ENCODE peak calls at places on chromosomes 12 and 14, in five cellular contexts. F, Z, D, T and P are unnamed samples.

GRCh38 chr14:23141706-23142467 is 22.8 kb upstream of the CEBPE start:
- DNase-seq in D (no peak), T (no peak), Z (no peak), F (no peak), P (no peak)

GRCh38 chr12:53532524-53533445 is 25.5 kb upstream of the NPFF start:
- DNase-seq in D (no peak), F (no peak), Z (peak; percentile 74), T (peak; percentile 12), P (no peak)

GRCh38 chr14:103463149-103463548 is 59.5 kb downstream of the CKB start:
- DNase-seq in Z (no peak), T (no peak), D (no peak), F (no peak), P (no peak)

GRCh38 chr12:67222302-67222701 is 46.9 kb upstream of the CAND1 start:
- DNase-seq in D (no peak), Z (peak; percentile 2), F (no peak), T (no peak), P (no peak)

GRCh38 chr14:79304279-79304678 is 907.0 kb downstream of the DIO2 start:
- DNase-seq in T (no peak), D (no peak), F (no peak), Z (no peak), P (no peak)

GRCh38 chr12:71477046-71477445 is 37.4 kb downstream of the LGR5 start:
- DNase-seq in T (no peak), F (no peak), D (no peak), Z (no peak), P (no peak)

GRCh38 chr12:8948711-8949524 is 527 bp downstream of the M6PR start:
- DNase-seq in Z (no peak), F (no peak), D (no peak), T (no peak), P (peak; percentile 10)

GRCh38 chr14:95531473-95531872 is 3.4 kb upstream of the GLRX5 start:
- DNase-seq in Z (no peak), F (no peak), T (no peak), D (no peak), P (peak; percentile 60)

GRCh38 chr14:67815573-67816235 is 686 bp downstream of the ZFYVE26 start:
- DNase-seq in D (no peak), Z (no peak), T (no peak), F (no peak), P (peak; percentile 34)

GRCh38 chr12:64256166-64256800 is 34.2 kb upstream of the KICS2 start:
- DNase-seq in F (no peak), T (peak; percentile 35), D (no peak), Z (peak; percentile 26), P (peak; percentile 26)

GRCh38 chr12:54191550-54192022 is 2.8 kb upstream of the SMUG1 start:
- DNase-seq in D (peak; percentile 56), Z (peak; percentile 81), F (peak; percentile 59), T (peak; percentile 88), P (peak; percentile 36)

GRCh38 chr12:63164911-63165310 is 13.9 kb upstream of the AVPR1A start:
- DNase-seq in T (no peak), F (no peak), D (no peak), Z (no peak), P (no peak)

GRCh38 chr14:23056257-23056955 is 914 bp downstream of the CDH24 start:
- DNase-seq in Z (no peak), D (peak; percentile 36), F (peak; percentile 36), T (no peak), P (no peak)

GRCh38 chr14:68191567-68192321 is 372.2 kb downstream of the RAD51B start:
- DNase-seq in D (no peak), F (no peak), Z (no peak), T (no peak), P (no peak)

GRCh38 chr12:10194160-10194559 is 15.3 kb downstream of the TMEM52B start:
- DNase-seq in T (no peak), D (no peak), Z (no peak), F (no peak), P (no peak)

GRCh38 chr12:104670439-104671406 is 214.0 kb downstream of the CHST11 start:
- DNase-seq in Z (no peak), T (no peak), D (no peak), F (no peak), P (no peak)

GRCh38 chr12:53743277-53744129 is 8.3 kb downstream of the CISTR start:
- DNase-seq in D (peak; percentile 41), F (peak; percentile 44), Z (peak; percentile 62), T (peak; percentile 13), P (no peak)

GRCh38 chr12:14810953-14811483 is 3.0 kb downstream of the SMCO3 start:
- DNase-seq in Z (peak; percentile 18), F (no peak), T (peak; percentile 12), D (no peak), P (no peak)

GRCh38 chr14:71733210-71733883 is 198.9 kb upstream of the RGS6 start:
- DNase-seq in Z (no peak), T (no peak), D (no peak), F (no peak), P (no peak)

GRCh38 chr14:105148604-105149145 is 19.9 kb downstream of the JAG2 start:
- DNase-seq in T (no peak), D (no peak), F (no peak), Z (no peak), P (no peak)

GRCh38 chr12:31887109-31887811 is 72.0 kb upstream of the RESF1 start:
- DNase-seq in D (no peak), F (no peak), T (no peak), Z (no peak), P (no peak)

GRCh38 chr12:6370994-6371754 is 4.2 kb downstream of the SCNN1A start:
- DNase-seq in Z (no peak), F (no peak), T (no peak), D (no peak), P (no peak)

GRCh38 chr12:122558721-122559641 is 31.9 kb downstream of the KNTC1 start:
- DNase-seq in T (no peak), Z (no peak), F (no peak), D (no peak), P (no peak)

GRCh38 chr14:104223810-104224515 is 85.6 kb downstream of the KIF26A start:
- DNase-seq in Z (peak; percentile 87), T (no peak), F (no peak), D (no peak), P (no peak)

GRCh38 chr12:121580959-121581680 is at the start of gene KDM2B:
- DNase-seq in T (no peak), Z (no peak), F (no peak), D (no peak), P (no peak)

GRCh38 chr14:35416108-35416750 is 11.7 kb upstream of the NFKBIA start:
- DNase-seq in Z (no peak), T (no peak), D (peak; percentile 73), F (peak; percentile 60), P (no peak)

GRCh38 chr12:14113031-14113430 is 131.6 kb upstream of the GRIN2B start:
- DNase-seq in T (no peak), F (no peak), D (no peak), Z (no peak), P (no peak)

GRCh38 chr12:109815225-109815624 is 18.0 kb downstream of the TRPV4 start:
- DNase-seq in T (no peak), D (no peak), F (no peak), Z (no peak), P (no peak)

GRCh38 chr12:7136071-7136470 is 5.9 kb downstream of the CLSTN3 start:
- DNase-seq in D (no peak), F (no peak), T (no peak), Z (no peak), P (no peak)

GRCh38 chr12:34399631-34400422 is 377.5 kb downstream of the ALG10 start:
- DNase-seq in F (no peak), D (no peak), Z (no peak), T (no peak), P (no peak)

GRCh38 chr12:58833844-58834243 is 86.5 kb downstream of the LRIG3 start:
- DNase-seq in F (no peak), Z (peak; percentile 9), T (peak; percentile 37), D (no peak), P (no peak)

GRCh38 chr14:68590233-68590535 is 202.7 kb downstream of the ZFP36L1 start:
- DNase-seq in D (no peak), Z (no peak), T (no peak), F (no peak), P (no peak)

GRCh38 chr14:100535287-100536131 is 51.7 kb downstream of the BEGAIN start:
- DNase-seq in Z (no peak), F (no peak), D (peak; percentile 0), T (no peak), P (no peak)